ENCODE peak calls at places on chromosome 3, in eight cellular contexts. T is sigmoid colon, J is tibial nerve, R is H1, F is uterus, N is body of pancreas, B is endothelial cell of umbilical vein, O is adrenal gland. U is an unnamed sample.

GRCh38 chr3:43213631-43214030 is 72.7 kb upstream of the SNRK start:
- DNase-seq in F (no peak), J (no peak), R (no peak), T (no peak), O (no peak), B (no peak), N (peak; percentile 10), U (no peak)

GRCh38 chr3:127428344-127429001 is 140.6 kb upstream of the PRR20G start:
- DNase-seq in T (peak; percentile 13), B (no peak), O (no peak), J (no peak), N (peak; percentile 14), F (no peak), R (peak; percentile 37), U (peak; percentile 28)

GRCh38 chr3:181712505-181713299 is 977 bp downstream of the SOX2 start:
- DNase-seq in R (peak; percentile 62), J (peak; percentile 17), F (no peak), T (no peak), B (peak; percentile 24), O (no peak), N (no peak), U (no peak)

GRCh38 chr3:138946554-138947302 is at the start of the genes FOXL2 and FOXL2NB:
- DNase-seq in B (no peak), O (peak; percentile 71), N (peak; percentile 34), J (no peak), F (peak; percentile 67), T (no peak), R (peak; percentile 79), U (peak; percentile 86)

GRCh38 chr3:126976906-126977305 is 6.0 kb upstream of the PLXNA1 start:
- DNase-seq in O (no peak), T (no peak), J (no peak), N (no peak), F (no peak), B (no peak), R (no peak), U (no peak)

GRCh38 chr3:119663885-119664284 is 3.5 kb upstream of the POPDC2 start:
- DNase-seq in F (no peak), T (no peak), R (no peak), N (no peak), J (no peak), B (no peak), O (no peak), U (no peak)

GRCh38 chr3:14633819-14634424 is 17.6 kb upstream of the CCDC174 start:
- DNase-seq in O (peak; percentile 67), R (peak; percentile 57), T (no peak), J (no peak), F (no peak), N (peak; percentile 75), B (peak; percentile 53), U (no peak)

GRCh38 chr3:128426128-128426921 is 40.4 kb downstream of the DNAJB8 start:
- DNase-seq in T (no peak), R (peak; percentile 90), B (peak; percentile 41), F (peak; percentile 57), N (peak; percentile 76), J (no peak), O (peak; percentile 40), U (no peak)

GRCh38 chr3:13332158-13332557 is 88.0 kb downstream of the NUP210 start:
- DNase-seq in N (peak; percentile 81), J (no peak), O (no peak), T (no peak), B (no peak), F (no peak), R (no peak), U (no peak)
- TF ChIP-seq POLR2A in N (no peak), J (no peak), O (no peak), T (no peak), B (no peak), F (no peak), R (no peak), U (no peak)

GRCh38 chr3:101780661-101781060 is 1.6 kb downstream of the NXPE3 start:
- DNase-seq in J (no peak), R (no peak), F (no peak), T (no peak), B (peak; percentile 52), N (no peak), O (peak; percentile 29), U (no peak)
- H3K4me3 ChIP-seq in J (peak overlapping the region; percentile 98), R (peak overlapping the region; percentile 70), F (no peak overlapping the region), T (no peak overlapping the region), B (peak overlapping the region; percentile 78), N (no peak overlapping the region), O (no peak overlapping the region), U (no peak overlapping the region)

GRCh38 chr3:129432036-129432435 is 3.6 kb upstream of the EFCAB12 start:
- DNase-seq in B (no peak), N (no peak), T (no peak), F (no peak), R (no peak), J (no peak), O (no peak), U (no peak)
- TF ChIP-seq POLR2A in B (no peak), N (no peak), T (no peak), F (no peak), R (no peak), J (no peak), O (no peak), U (no peak)

DNA sequence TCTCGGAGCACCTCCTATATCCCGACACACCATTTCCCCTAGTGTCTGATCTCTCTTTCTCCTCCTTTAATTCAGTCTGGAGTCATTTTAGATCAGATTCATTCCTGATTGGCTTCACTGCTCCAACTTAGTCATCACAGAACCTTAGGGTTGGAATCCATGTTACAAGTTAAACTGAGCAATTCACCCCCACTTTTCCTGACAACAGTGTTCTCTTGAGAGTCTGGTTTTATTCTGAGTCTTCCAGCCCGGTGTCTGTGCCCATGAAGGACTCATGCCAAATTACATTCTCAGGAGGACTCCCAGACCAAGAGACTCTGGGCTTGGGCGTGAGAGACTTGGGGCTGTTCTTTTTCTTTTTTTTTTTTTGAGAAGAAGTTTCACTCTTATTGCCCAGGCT is 57.5 kb downstream of the LPP start:
- DNase-seq in T (peak; percentile 83), N (no peak), B (no peak), F (no peak), J (no peak), R (no peak), O (peak; percentile 11), U (no peak)
- H3K4me3 ChIP-seq in T (no peak overlapping the region), N (no peak overlapping the region), B (no peak overlapping the region), F (no peak overlapping the region), J (no peak overlapping the region), R (no peak overlapping the region), O (no peak overlapping the region), U (no peak overlapping the region)

GRCh38 chr3:9749663-9750555 is at the start of gene OGG1:
- DNase-seq in F (peak; percentile 98), O (peak; percentile 99), T (peak; percentile 99), N (peak; percentile 98), B (peak; percentile 98), J (peak; percentile 95), R (peak; percentile 93), U (peak; percentile 98)
- TF ChIP-seq POLR2A in F (peak; percentile 58), O (no peak), T (peak; percentile 49), N (peak; percentile 77), B (peak; percentile 85), J (peak; percentile 14), R (peak; percentile 82), U (no peak)

GRCh38 chr3:169659096-169659521 is 4.4 kb downstream of the MECOM start:
- DNase-seq in F (no peak), T (no peak), J (no peak), R (peak; percentile 54), B (no peak), O (no peak), N (peak; percentile 63), U (no peak)
- H3K4me3 ChIP-seq in F (no peak overlapping the region), T (no peak overlapping the region), J (no peak overlapping the region), R (peak overlapping the region; percentile 75), B (peak overlapping the region; percentile 64), O (no peak overlapping the region), N (no peak overlapping the region), U (no peak overlapping the region)

DNA sequence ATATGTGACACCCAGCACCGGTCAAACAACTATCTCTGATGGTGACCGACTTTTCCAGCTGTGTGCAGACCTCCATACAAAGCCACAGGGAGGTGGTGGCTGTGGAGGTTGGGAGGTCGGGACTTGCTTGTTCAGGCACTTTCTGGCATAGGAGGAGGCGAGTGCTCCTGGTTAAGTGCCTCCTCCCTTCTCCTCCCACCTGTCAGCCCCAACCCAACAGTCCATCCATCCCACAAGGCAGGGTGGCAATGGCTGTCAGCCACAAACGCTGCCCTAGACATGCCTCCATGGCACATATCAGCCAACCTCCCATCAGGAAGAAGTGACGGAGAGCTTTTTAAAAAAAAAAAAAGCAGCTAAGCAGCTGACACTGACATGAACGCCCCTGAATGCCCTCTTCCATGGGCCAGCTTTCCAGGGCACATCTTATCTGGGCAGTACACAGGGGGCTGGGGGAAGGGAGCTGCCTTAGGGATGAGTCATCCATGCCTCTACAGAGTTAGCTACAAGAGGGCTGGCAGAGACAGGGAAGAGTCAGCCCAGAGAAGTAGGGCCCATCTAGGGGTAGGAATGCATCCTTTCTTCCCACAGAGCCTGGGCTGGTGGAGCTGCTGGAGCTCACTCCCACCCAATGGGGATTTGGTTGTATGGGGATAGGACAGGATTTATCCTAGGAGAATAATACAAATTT is 41.2 kb downstream of the CCDC12 start:
- DNase-seq in T (peak; percentile 95), B (peak; percentile 98), J (no peak), N (peak; percentile 95), F (peak; percentile 78), R (no peak), O (peak; percentile 97), U (no peak)
- TF ChIP-seq POLR2A in T (no peak), B (peak; percentile 60), J (no peak), N (peak; percentile 54), F (no peak), R (no peak), O (no peak), U (no peak)

GRCh38 chr3:120908803-120909601 is 997 bp downstream of the STXBP5L start:
- DNase-seq in J (no peak), T (no peak), O (peak; percentile 22), B (no peak), N (no peak), R (no peak), F (no peak), U (no peak)

GRCh38 chr3:120909602-120909878 is 1.5 kb downstream of the STXBP5L start:
- DNase-seq in R (peak; percentile 43), N (peak; percentile 6), B (no peak), O (no peak), J (no peak), T (no peak), F (no peak), U (no peak)

GRCh38 chr3:120908030-120908802 is at the start of gene STXBP5L:
- DNase-seq in N (peak; percentile 96), R (peak; percentile 100), O (peak; percentile 86), T (peak; percentile 90), J (no peak), F (peak; percentile 76), B (peak; percentile 83), U (no peak)

DNA sequence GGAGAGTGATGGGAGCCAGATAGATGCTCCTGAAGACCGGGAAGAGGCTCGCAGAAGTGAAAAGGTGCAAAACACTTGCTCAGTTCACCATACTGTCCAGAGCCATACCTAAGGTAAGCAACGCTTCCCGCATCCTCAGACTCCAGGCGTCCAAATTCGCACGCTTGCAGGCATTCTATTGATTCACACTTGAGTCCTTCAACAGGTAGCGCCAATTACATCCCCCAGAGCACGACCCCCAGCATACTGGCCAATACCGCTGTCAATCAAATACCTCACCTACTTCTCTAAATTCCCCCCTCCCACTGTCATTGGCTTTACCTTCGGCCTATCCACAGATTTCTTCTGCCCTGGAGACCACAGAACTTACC is 361 bp upstream of the STXBP5L start:
- DNase-seq in R (no peak), F (no peak), J (no peak), T (no peak), N (no peak), B (no peak), O (no peak), U (no peak)
- H3K4me3 ChIP-seq in R (peak overlapping the region; percentile 97), F (peak overlapping the region; percentile 43), J (no peak overlapping the region), T (peak overlapping the region; percentile 58), N (no peak overlapping the region), B (no peak overlapping the region), O (no peak overlapping the region), U (no peak overlapping the region)

U was measured in lower leg skin.